ENCODE peak calls at places on chromosomes 4 and X, in four cellular contexts. One of them, this sample, is unnamed.

GRCh38 chr4:71833175-71833900 is 49.5 kb upstream of the GC start:
- DNase-seq in WTC11: no peak
- DNase-seq in HepG2: no peak
- DNase-seq in K562: peak
- DNase-seq in this sample: no peak

GRCh38 chr4:15918484-15919129 is 19.9 kb downstream of the FGFBP1 start:
- DNase-seq in WTC11: no peak
- DNase-seq in HepG2: no peak
- DNase-seq in K562: no peak
- DNase-seq in this sample: no peak

GRCh38 chrX:40065291-40066046 is 32.3 kb downstream of the BCOR start:
- DNase-seq in HepG2: no peak
- DNase-seq in WTC11: no peak
- DNase-seq in K562: no peak
- DNase-seq in this sample: no peak

GRCh38 chr4:25100156-25100555 is 60.1 kb downstream of the SEPSECS start:
- DNase-seq in K562: no peak
- DNase-seq in WTC11: no peak
- DNase-seq in HepG2: no peak
- DNase-seq in this sample: no peak

GRCh38 chr4:8547108-8547911 is 32.9 kb upstream of the GPR78 start:
- DNase-seq in HepG2: peak
- DNase-seq in WTC11: peak
- DNase-seq in K562: peak
- DNase-seq in this sample: peak

GRCh38 chrX:153560000-153560399 is 38.9 kb downstream of the CCNQ start:
- DNase-seq in K562: no peak
- DNase-seq in HepG2: no peak
- DNase-seq in WTC11: no peak
- DNase-seq in this sample: no peak

GRCh38 chrX:15418041-15418706 is 34.0 kb upstream of the VEGFD start:
- DNase-seq in HepG2: no peak
- DNase-seq in K562: no peak
- DNase-seq in WTC11: no peak
- DNase-seq in this sample: no peak

GRCh38 chr4:12889054-12889453 is 595.1 kb downstream of the RAB28 start:
- DNase-seq in HepG2: no peak
- DNase-seq in K562: no peak
- DNase-seq in WTC11: no peak
- DNase-seq in this sample: no peak

GRCh38 chr4:966266-967112 is 6.9 kb downstream of the DGKQ start:
- DNase-seq in WTC11: no peak
- DNase-seq in K562: no peak
- DNase-seq in HepG2: no peak
- DNase-seq in this sample: no peak

GRCh38 chr4:185738038-185738552 is 73.9 kb downstream of the SORBS2 start:
- DNase-seq in HepG2: no peak
- DNase-seq in K562: no peak
- DNase-seq in WTC11: no peak
- DNase-seq in this sample: no peak

GRCh38 chr4:83112678-83113428 is 1.7 kb downstream of the PLAC8 start:
- DNase-seq in HepG2: peak
- DNase-seq in WTC11: no peak
- DNase-seq in K562: no peak
- DNase-seq in this sample: no peak

GRCh38 chr4:44447563-44448504 is 775 bp downstream of the KCTD8 start:
- DNase-seq in WTC11: peak
- DNase-seq in HepG2: no peak
- DNase-seq in K562: no peak
- DNase-seq in this sample: peak

GRCh38 chr4:137640838-137641158 is 108.5 kb upstream of the PCDH18 start:
- DNase-seq in HepG2: no peak
- DNase-seq in WTC11: no peak
- DNase-seq in K562: no peak
- DNase-seq in this sample: no peak

GRCh38 chr4:16667464-16667863 is 231.0 kb downstream of the LDB2 start:
- DNase-seq in K562: no peak
- DNase-seq in WTC11: no peak
- DNase-seq in HepG2: no peak
- DNase-seq in this sample: no peak

GRCh38 chrX:64187762-64188150 is 17.8 kb downstream of the AMER1 start:
- DNase-seq in HepG2: no peak
- DNase-seq in WTC11: no peak
- DNase-seq in K562: no peak
- DNase-seq in this sample: no peak

GRCh38 chr4:127667772-127668171 is 35.0 kb downstream of the INTU start:
- DNase-seq in WTC11: no peak
- DNase-seq in K562: no peak
- DNase-seq in HepG2: no peak
- DNase-seq in this sample: no peak

GRCh38 chrX:111719426-111720210 is 38.6 kb downstream of the ALG13 start:
- DNase-seq in K562: no peak
- DNase-seq in HepG2: no peak
- DNase-seq in WTC11: no peak
- DNase-seq in this sample: no peak

GRCh38 chr4:2615821-2616220 is 79.4 kb downstream of the FAM193A start:
- DNase-seq in HepG2: no peak
- DNase-seq in WTC11: no peak
- DNase-seq in K562: no peak
- DNase-seq in this sample: no peak

GRCh38 chr4:76723373-76723772 is 174.6 kb downstream of the SOWAHB start:
- DNase-seq in HepG2: no peak
- DNase-seq in WTC11: no peak
- DNase-seq in K562: no peak
- DNase-seq in this sample: no peak

GRCh38 chrX:154399527-154400368 is 1.6 kb downstream of the RPL10 start:
- DNase-seq in WTC11: no peak
- DNase-seq in HepG2: no peak
- DNase-seq in K562: no peak
- DNase-seq in this sample: no peak

GRCh38 chr4:86730310-86730709 is 118.9 kb downstream of the SLC10A6 start:
- DNase-seq in K562: peak
- DNase-seq in WTC11: peak
- DNase-seq in HepG2: peak
- DNase-seq in this sample: no peak

GRCh38 chr4:182628000-182628399 is 289.2 kb downstream of the DCTD start:
- DNase-seq in HepG2: no peak
- DNase-seq in WTC11: no peak
- DNase-seq in K562: no peak
- DNase-seq in this sample: no peak

GRCh38 chr4:108370291-108370690 is 201.6 kb upstream of the LEF1 start:
- DNase-seq in K562: no peak
- DNase-seq in WTC11: no peak
- DNase-seq in HepG2: no peak
- DNase-seq in this sample: no peak
- TF ChIP-seq ELF4 in K562: no peak
- TF ChIP-seq ELF4 in WTC11: no peak
- TF ChIP-seq ELF4 in HepG2: no peak
- TF ChIP-seq ELF4 in this sample: no peak

GRCh38 chr4:31234494-31234893 is 514.3 kb downstream of the PCDH7 start:
- DNase-seq in WTC11: peak
- DNase-seq in K562: no peak
- DNase-seq in HepG2: no peak
- DNase-seq in this sample: peak

GRCh38 chr4:31228068-31228467 is 507.9 kb downstream of the PCDH7 start:
- DNase-seq in WTC11: no peak
- DNase-seq in HepG2: no peak
- DNase-seq in K562: no peak
- DNase-seq in this sample: no peak

GRCh38 chr4:31235961-31236360 is 515.8 kb downstream of the PCDH7 start:
- DNase-seq in HepG2: no peak
- DNase-seq in K562: no peak
- DNase-seq in WTC11: no peak
- DNase-seq in this sample: no peak

GRCh38 chr4:31230579-31230978 is 510.4 kb downstream of the PCDH7 start:
- DNase-seq in WTC11: no peak
- DNase-seq in HepG2: no peak
- DNase-seq in K562: no peak
- DNase-seq in this sample: no peak
- TF ChIP-seq ELF4 in WTC11: no peak
- TF ChIP-seq ELF4 in HepG2: no peak
- TF ChIP-seq ELF4 in K562: no peak
- TF ChIP-seq ELF4 in this sample: no peak

DNA sequence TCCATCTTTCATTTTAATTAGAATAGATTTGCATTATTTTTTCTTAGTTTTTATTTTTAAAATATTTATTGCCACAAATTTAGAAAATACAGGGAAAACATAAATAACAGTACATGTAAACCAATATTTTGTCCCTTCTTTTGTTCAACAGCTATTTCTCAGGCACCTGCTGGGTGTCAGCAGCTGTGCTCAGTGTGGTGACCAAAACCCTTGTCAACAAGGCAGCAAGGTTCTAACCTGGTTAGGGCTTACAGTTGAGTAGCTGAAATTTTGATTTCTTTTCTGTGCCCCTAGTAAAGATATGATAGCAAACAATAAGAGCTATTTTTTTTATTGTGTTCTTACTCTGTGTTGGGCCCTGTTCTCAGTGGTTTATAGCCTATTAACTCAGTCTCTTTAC is 128.1 kb downstream of the PTTG2 start:
- DNase-seq in K562: no peak
- DNase-seq in HepG2: no peak
- DNase-seq in WTC11: no peak
- DNase-seq in this sample: no peak
- TF ChIP-seq ELF4 in K562: no peak
- TF ChIP-seq ELF4 in HepG2: no peak
- TF ChIP-seq ELF4 in WTC11: no peak
- TF ChIP-seq ELF4 in this sample: no peak

GRCh38 chrX:152038798-152039197 is 64.3 kb upstream of the GABRE start:
- DNase-seq in WTC11: no peak
- DNase-seq in HepG2: peak
- DNase-seq in K562: no peak
- DNase-seq in this sample: no peak
- TF ChIP-seq ELF4 in WTC11: no peak
- TF ChIP-seq ELF4 in HepG2: no peak
- TF ChIP-seq ELF4 in K562: no peak
- TF ChIP-seq ELF4 in this sample: no peak

GRCh38 chrX:143571521-143571920 is 54.2 kb upstream of the SPANXN3 start:
- DNase-seq in K562: no peak
- DNase-seq in WTC11: no peak
- DNase-seq in HepG2: no peak
- DNase-seq in this sample: no peak

GRCh38 chrX:143570747-143571146 is 53.5 kb upstream of the SPANXN3 start:
- DNase-seq in HepG2: no peak
- DNase-seq in K562: no peak
- DNase-seq in WTC11: no peak
- DNase-seq in this sample: no peak

GRCh38 chrX:143568467-143568866 is 51.2 kb upstream of the SPANXN3 start:
- DNase-seq in K562: no peak
- DNase-seq in HepG2: no peak
- DNase-seq in WTC11: no peak
- DNase-seq in this sample: no peak
- TF ChIP-seq ELF4 in K562: no peak
- TF ChIP-seq ELF4 in HepG2: no peak
- TF ChIP-seq ELF4 in WTC11: no peak
- TF ChIP-seq ELF4 in this sample: no peak

GRCh38 chr4:5526070-5526831 is 182.1 kb downstream of the EVC2 start:
- DNase-seq in HepG2: no peak
- DNase-seq in WTC11: no peak
- DNase-seq in K562: no peak
- DNase-seq in this sample: no peak

GRCh38 chr4:5524451-5524850 is 183.9 kb downstream of the EVC2 start:
- DNase-seq in K562: no peak
- DNase-seq in WTC11: no peak
- DNase-seq in HepG2: no peak
- DNase-seq in this sample: no peak

GRCh38 chr4:5528108-5528507 is 180.3 kb downstream of the EVC2 start:
- DNase-seq in K562: no peak
- DNase-seq in WTC11: no peak
- DNase-seq in HepG2: no peak
- DNase-seq in this sample: no peak

DNA sequence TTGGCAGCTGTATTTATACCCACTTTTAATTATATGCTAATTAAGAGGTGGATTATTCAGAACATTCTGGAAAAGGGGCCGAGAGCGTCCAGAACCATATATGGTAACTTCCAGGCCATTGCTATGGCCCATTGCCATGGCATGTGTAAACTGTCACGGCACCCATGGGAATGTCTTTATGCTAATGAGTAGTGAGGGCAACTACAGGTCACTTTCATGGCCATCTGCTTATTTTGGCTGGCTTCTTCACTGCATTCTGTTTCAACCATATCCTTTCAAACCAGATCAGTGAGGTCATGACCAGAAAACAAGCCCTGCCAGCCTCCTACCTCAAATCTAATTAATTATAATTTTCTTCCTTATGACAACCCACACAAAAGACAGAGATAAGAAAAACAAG is 183.5 kb downstream of the EVC2 start:
- DNase-seq in WTC11: no peak
- DNase-seq in K562: no peak
- DNase-seq in HepG2: no peak
- DNase-seq in this sample: no peak
- TF ChIP-seq ELF4 in WTC11: no peak
- TF ChIP-seq ELF4 in K562: no peak
- TF ChIP-seq ELF4 in HepG2: no peak
- TF ChIP-seq ELF4 in this sample: no peak

GRCh38 chr4:20194079-20195013 is 57.4 kb upstream of the SLIT2 start:
- DNase-seq in HepG2: no peak
- DNase-seq in K562: no peak
- DNase-seq in WTC11: no peak
- DNase-seq in this sample: no peak

GRCh38 chr4:20195071-20195885 is 56.4 kb upstream of the SLIT2 start:
- DNase-seq in HepG2: no peak
- DNase-seq in K562: no peak
- DNase-seq in WTC11: no peak
- DNase-seq in this sample: no peak

GRCh38 chr4:20193522-20193902 is 58.2 kb upstream of the SLIT2 start:
- DNase-seq in WTC11: no peak
- DNase-seq in K562: no peak
- DNase-seq in HepG2: no peak
- DNase-seq in this sample: no peak

GRCh38 chr4:20196476-20196875 is 55.2 kb upstream of the SLIT2 start:
- DNase-seq in K562: no peak
- DNase-seq in HepG2: no peak
- DNase-seq in WTC11: no peak
- DNase-seq in this sample: no peak

DNA sequence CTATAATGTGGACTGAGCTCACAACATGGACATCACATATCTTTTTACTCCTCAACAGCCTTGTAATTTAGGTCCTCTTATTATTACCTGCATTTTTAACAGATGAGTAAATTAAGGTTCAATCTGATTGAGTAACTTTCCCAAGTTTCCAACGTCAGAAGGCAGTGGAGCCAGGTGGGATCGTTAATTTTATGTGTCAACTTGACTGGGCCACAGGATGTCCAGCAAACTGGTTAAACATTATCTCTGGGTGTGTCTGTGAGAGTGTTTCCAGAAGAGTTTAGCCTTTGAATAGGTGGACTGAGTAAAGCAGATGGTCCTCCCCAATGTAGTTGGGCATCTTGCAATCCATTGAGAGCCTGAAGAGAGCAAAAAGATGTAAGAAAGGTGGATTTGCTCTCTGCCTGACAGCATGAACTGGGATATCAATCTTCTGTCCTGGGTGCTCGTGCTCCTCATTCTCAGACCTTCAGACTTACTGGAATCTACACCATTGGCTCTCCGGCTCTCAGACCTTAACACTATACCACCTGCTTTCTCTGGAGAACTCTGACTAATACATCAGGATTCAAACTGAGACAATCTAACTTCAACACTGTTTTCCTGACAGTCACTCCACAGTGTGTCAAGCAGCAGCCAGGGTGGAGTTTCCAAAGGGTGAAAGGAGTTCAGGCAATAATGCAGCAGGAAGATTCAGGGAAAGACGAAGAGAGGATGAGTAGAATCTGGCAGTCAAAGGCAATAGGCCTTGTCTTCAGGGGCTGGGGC is 58.8 kb upstream of the SLIT2 start:
- DNase-seq in K562: no peak
- DNase-seq in WTC11: no peak
- DNase-seq in HepG2: no peak
- DNase-seq in this sample: no peak
- TF ChIP-seq ELF4 in K562: no peak
- TF ChIP-seq ELF4 in WTC11: no peak
- TF ChIP-seq ELF4 in HepG2: no peak
- TF ChIP-seq ELF4 in this sample: no peak